ENCODE peak calls at places on chromosomes 4 and X, in four cellular contexts. Q, B, R and E are unnamed samples.

GRCh38 chr4:38125816-38126215 is 165.6 kb downstream of the PTTG2 start:
- DNase-seq in Q (no peak), B (no peak), R (no peak), E (no peak)

GRCh38 chr4:113790478-113790877 is 28.9 kb upstream of the CAMK2D start:
- DNase-seq in Q (no peak), B (no peak), R (no peak), E (no peak)

GRCh38 chrX:38870386-38870895 is 69.2 kb downstream of the MID1IP1 start:
- DNase-seq in Q (no peak), B (no peak), R (no peak), E (no peak)

GRCh38 chr4:82428969-82429727 is 1.1 kb downstream of the HNRNPDL start:
- DNase-seq in Q (peak), B (peak), R (peak), E (peak)

GRCh38 chr4:2689114-2689513 is 67.0 kb downstream of the TNIP2 start:
- DNase-seq in Q (no peak), B (no peak), R (no peak), E (no peak)

GRCh38 chr4:152850377-152850776 is 70.6 kb downstream of the ARFIP1 start:
- DNase-seq in Q (peak), B (peak), R (peak), E (no peak)

GRCh38 chr4:93409035-93409434 is 419.5 kb upstream of the ATOH1 start:
- DNase-seq in Q (no peak), B (no peak), R (no peak), E (no peak)

GRCh38 chrX:85870585-85870984 is 176.8 kb downstream of the CHM start:
- DNase-seq in Q (no peak), B (no peak), R (no peak), E (no peak)

GRCh38 chr4:157217708-157218107 is 2.8 kb upstream of the GRIA2 start:
- DNase-seq in Q (peak), B (no peak), R (no peak), E (no peak)

GRCh38 chrX:30690330-30690729 is 37.1 kb downstream of the GK start:
- DNase-seq in Q (no peak), B (no peak), R (no peak), E (no peak)

GRCh38 chr4:30600246-30600645 is 119.9 kb upstream of the PCDH7 start:
- DNase-seq in Q (no peak), B (no peak), R (no peak), E (no peak)

GRCh38 chr4:10033191-10033881 is 12.0 kb upstream of the SLC2A9 start:
- DNase-seq in Q (no peak), B (peak), R (no peak), E (no peak)

GRCh38 chr4:160848901-160849735 is 1314.7 kb downstream of the FSTL5 start:
- DNase-seq in Q (no peak), B (no peak), R (no peak), E (no peak)

GRCh38 chrX:7294483-7294882 is 146.5 kb upstream of the PUDP start:
- DNase-seq in Q (no peak), B (no peak), R (no peak), E (no peak)

GRCh38 chr4:88965053-88965452 is 91.9 kb downstream of the FAM13A start:
- DNase-seq in Q (no peak), B (no peak), R (no peak), E (no peak)

GRCh38 chr4:7971159-7971631 is 31.5 kb upstream of the AFAP1 start:
- DNase-seq in Q (no peak), B (no peak), R (no peak), E (no peak)
- H3K27ac ChIP-seq in Q (no peak), B (no peak), R (peak), E (no peak)

GRCh38 chrX:136667446-136668168 is 19.6 kb downstream of the CD40LG start:
- DNase-seq in Q (no peak), B (no peak), R (no peak), E (no peak)

GRCh38 chrX:136665258-136665900 is 17.4 kb downstream of the CD40LG start:
- DNase-seq in Q (peak), B (no peak), R (no peak), E (no peak)

GRCh38 chrX:136662104-136662503 is 14.1 kb downstream of the CD40LG start:
- DNase-seq in Q (no peak), B (no peak), R (peak), E (no peak)

GRCh38 chrX:136662976-136663375 is 15.0 kb downstream of the CD40LG start:
- DNase-seq in Q (peak), B (no peak), R (peak), E (no peak)

GRCh38 chrX:136666088-136666487 is 18.1 kb downstream of the CD40LG start:
- DNase-seq in Q (peak), B (no peak), R (no peak), E (no peak)
- H3K27ac ChIP-seq in Q (peak), B (no peak), R (no peak), E (no peak)

DNA sequence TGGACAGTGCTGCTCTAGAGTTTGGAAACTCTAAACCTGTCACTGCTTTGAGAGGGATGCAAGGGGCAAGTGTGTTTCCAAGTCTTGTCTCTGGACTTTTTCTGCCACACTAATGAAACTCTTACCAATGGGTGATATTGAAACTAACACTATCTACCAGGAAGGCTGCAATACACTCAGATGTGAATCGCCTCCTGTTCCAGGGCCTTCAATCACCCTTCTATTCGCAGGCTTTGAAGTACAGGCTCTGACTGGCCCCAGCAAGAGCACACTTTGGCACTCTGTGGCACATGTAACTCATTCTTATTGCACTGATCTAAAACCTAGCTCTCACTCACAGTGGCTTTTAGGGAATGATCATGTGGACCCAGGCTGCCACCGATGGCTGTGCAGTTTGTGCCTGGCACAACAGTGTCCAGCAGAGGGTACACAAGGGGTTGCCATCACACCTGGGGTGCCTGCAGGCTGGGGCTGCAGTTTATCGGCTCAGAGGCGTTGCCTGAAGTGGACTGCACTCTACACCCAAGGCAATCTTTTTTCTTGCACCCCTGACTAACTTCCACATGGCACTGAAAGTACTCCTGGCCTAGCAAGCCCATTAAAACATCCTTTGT is 210.8 kb downstream of the MGST2 start:
- DNase-seq in Q (no peak), B (no peak), R (no peak), E (no peak)
- H3K27ac ChIP-seq in Q (no peak), B (no peak), R (no peak), E (no peak)

GRCh38 chrX:154452823-154453222 is 5.3 kb upstream of the PLXNA3 start:
- DNase-seq in Q (no peak), B (no peak), R (no peak), E (no peak)
- H3K27ac ChIP-seq in Q (no peak), B (no peak), R (no peak), E (no peak)

GRCh38 chr4:146041139-146042004 is 102.7 kb upstream of the ZNF827 start:
- DNase-seq in Q (no peak), B (no peak), R (no peak), E (no peak)
- H3K27ac ChIP-seq in Q (no peak), B (no peak), R (no peak), E (no peak)